ENCODE peak calls at places on chromosomes 7 and 10, in eight cellular contexts. One of them, this sample, is unnamed.
A peak's percentile ranks its signal among the peaks of the same experiment; 100 is the strongest.

GRCh38 chr7:77674878-77675277 is 21.4 kb upstream of the RSBN1L start:
- DNase-seq in smooth muscle cell of the brain vasculature: no peak
- DNase-seq in CD8-positive, alpha-beta memory T cell: no peak
- DNase-seq in cardiac muscle cell: peak; percentile 45
- DNase-seq in neural crest cell: no peak
- DNase-seq in posterior cingulate gyrus: no peak
- DNase-seq in mesothelial cell of epicardium: no peak
- DNase-seq in hippocampal formation: no peak
- DNase-seq in this sample: peak; percentile 58

GRCh38 chr10:130409346-130409745 is 273.2 kb downstream of the GLRX3 start:
- DNase-seq in smooth muscle cell of the brain vasculature: no peak
- DNase-seq in CD8-positive, alpha-beta memory T cell: no peak
- DNase-seq in cardiac muscle cell: no peak
- DNase-seq in neural crest cell: no peak
- DNase-seq in posterior cingulate gyrus: no peak
- DNase-seq in mesothelial cell of epicardium: no peak
- DNase-seq in hippocampal formation: no peak
- DNase-seq in this sample: no peak

GRCh38 chr7:142581341-142581740 is 167.9 kb upstream of the PRSS1 start:
- DNase-seq in smooth muscle cell of the brain vasculature: no peak
- DNase-seq in CD8-positive, alpha-beta memory T cell: no peak
- DNase-seq in cardiac muscle cell: no peak
- DNase-seq in neural crest cell: no peak
- DNase-seq in posterior cingulate gyrus: no peak
- DNase-seq in mesothelial cell of epicardium: no peak
- DNase-seq in hippocampal formation: no peak
- DNase-seq in this sample: peak; percentile 55

GRCh38 chr10:6083523-6084475 is 5.0 kb upstream of the RBM17 start:
- DNase-seq in smooth muscle cell of the brain vasculature: no peak
- DNase-seq in CD8-positive, alpha-beta memory T cell: no peak
- DNase-seq in cardiac muscle cell: peak; percentile 70
- DNase-seq in neural crest cell: no peak
- DNase-seq in posterior cingulate gyrus: no peak
- DNase-seq in mesothelial cell of epicardium: no peak
- DNase-seq in hippocampal formation: no peak
- DNase-seq in this sample: peak; percentile 73

GRCh38 chr7:47681241-47681810 is 99.4 kb upstream of the TNS3 start:
- DNase-seq in smooth muscle cell of the brain vasculature: no peak
- DNase-seq in CD8-positive, alpha-beta memory T cell: no peak
- DNase-seq in cardiac muscle cell: no peak
- DNase-seq in neural crest cell: no peak
- DNase-seq in posterior cingulate gyrus: no peak
- DNase-seq in mesothelial cell of epicardium: no peak
- DNase-seq in hippocampal formation: no peak
- DNase-seq in this sample: no peak

GRCh38 chr7:140441519-140441918 is 37.7 kb downstream of the RAB19 start:
- DNase-seq in smooth muscle cell of the brain vasculature: no peak
- DNase-seq in CD8-positive, alpha-beta memory T cell: no peak
- DNase-seq in cardiac muscle cell: no peak
- DNase-seq in neural crest cell: no peak
- DNase-seq in posterior cingulate gyrus: no peak
- DNase-seq in mesothelial cell of epicardium: no peak
- DNase-seq in hippocampal formation: no peak
- DNase-seq in this sample: no peak

GRCh38 chr10:67803588-67804394 is 34.2 kb downstream of the DNAJC12 start:
- DNase-seq in smooth muscle cell of the brain vasculature: no peak
- DNase-seq in CD8-positive, alpha-beta memory T cell: no peak
- DNase-seq in cardiac muscle cell: no peak
- DNase-seq in neural crest cell: no peak
- DNase-seq in posterior cingulate gyrus: no peak
- DNase-seq in mesothelial cell of epicardium: no peak
- DNase-seq in hippocampal formation: no peak
- DNase-seq in this sample: peak; percentile 25

GRCh38 chr7:64642046-64642445 is 23.9 kb upstream of the ZNF107 start:
- DNase-seq in smooth muscle cell of the brain vasculature: no peak
- DNase-seq in CD8-positive, alpha-beta memory T cell: no peak
- DNase-seq in cardiac muscle cell: no peak
- DNase-seq in neural crest cell: no peak
- DNase-seq in posterior cingulate gyrus: no peak
- DNase-seq in mesothelial cell of epicardium: no peak
- DNase-seq in hippocampal formation: no peak
- DNase-seq in this sample: no peak

GRCh38 chr7:117780832-117781231 is 92.4 kb downstream of the CTTNBP2 start:
- DNase-seq in smooth muscle cell of the brain vasculature: peak; percentile 41
- DNase-seq in CD8-positive, alpha-beta memory T cell: no peak
- DNase-seq in cardiac muscle cell: no peak
- DNase-seq in neural crest cell: no peak
- DNase-seq in posterior cingulate gyrus: no peak
- DNase-seq in mesothelial cell of epicardium: no peak
- DNase-seq in hippocampal formation: no peak
- DNase-seq in this sample: peak; percentile 32

GRCh38 chr10:107859065-107859464 is 694.6 kb upstream of the SORCS1 start:
- DNase-seq in smooth muscle cell of the brain vasculature: no peak
- DNase-seq in CD8-positive, alpha-beta memory T cell: no peak
- DNase-seq in cardiac muscle cell: no peak
- DNase-seq in neural crest cell: no peak
- DNase-seq in posterior cingulate gyrus: no peak
- DNase-seq in mesothelial cell of epicardium: no peak
- DNase-seq in hippocampal formation: no peak
- DNase-seq in this sample: no peak

GRCh38 chr7:156151082-156151481 is 338.8 kb upstream of the SHH start:
- DNase-seq in smooth muscle cell of the brain vasculature: no peak
- DNase-seq in CD8-positive, alpha-beta memory T cell: no peak
- DNase-seq in cardiac muscle cell: no peak
- DNase-seq in neural crest cell: no peak
- DNase-seq in posterior cingulate gyrus: no peak
- DNase-seq in mesothelial cell of epicardium: no peak
- DNase-seq in hippocampal formation: no peak
- DNase-seq in this sample: no peak

GRCh38 chr10:95290446-95290800 is 380 bp downstream of the PDLIM1 start:
- DNase-seq in smooth muscle cell of the brain vasculature: no peak
- DNase-seq in CD8-positive, alpha-beta memory T cell: no peak
- DNase-seq in cardiac muscle cell: no peak
- DNase-seq in neural crest cell: no peak
- DNase-seq in posterior cingulate gyrus: no peak
- DNase-seq in mesothelial cell of epicardium: no peak
- DNase-seq in hippocampal formation: no peak
- DNase-seq in this sample: no peak

GRCh38 chr10:1631282-1631681 is 106.0 kb downstream of the ADARB2 start:
- DNase-seq in smooth muscle cell of the brain vasculature: no peak
- DNase-seq in CD8-positive, alpha-beta memory T cell: no peak
- DNase-seq in cardiac muscle cell: no peak
- DNase-seq in neural crest cell: no peak
- DNase-seq in posterior cingulate gyrus: no peak
- DNase-seq in mesothelial cell of epicardium: no peak
- DNase-seq in hippocampal formation: no peak
- DNase-seq in this sample: no peak

GRCh38 chr7:94295805-94296204 is 98.9 kb upstream of the COL1A2 start:
- DNase-seq in smooth muscle cell of the brain vasculature: no peak
- DNase-seq in CD8-positive, alpha-beta memory T cell: no peak
- DNase-seq in cardiac muscle cell: peak; percentile 91
- DNase-seq in neural crest cell: no peak
- DNase-seq in posterior cingulate gyrus: no peak
- DNase-seq in mesothelial cell of epicardium: no peak
- DNase-seq in hippocampal formation: no peak
- DNase-seq in this sample: peak; percentile 85

GRCh38 chr7:2862831-2863361 is 18.8 kb upstream of the GNA12 start:
- DNase-seq in smooth muscle cell of the brain vasculature: no peak
- DNase-seq in CD8-positive, alpha-beta memory T cell: peak; percentile 21
- DNase-seq in cardiac muscle cell: peak; percentile 92
- DNase-seq in neural crest cell: no peak
- DNase-seq in posterior cingulate gyrus: no peak
- DNase-seq in mesothelial cell of epicardium: no peak
- DNase-seq in hippocampal formation: no peak
- DNase-seq in this sample: peak; percentile 91

GRCh38 chr10:52883996-52884871 is 111.7 kb upstream of the MBL2 start:
- DNase-seq in smooth muscle cell of the brain vasculature: no peak
- DNase-seq in CD8-positive, alpha-beta memory T cell: no peak
- DNase-seq in cardiac muscle cell: peak; percentile 82
- DNase-seq in neural crest cell: peak; percentile 58
- DNase-seq in posterior cingulate gyrus: no peak
- DNase-seq in mesothelial cell of epicardium: peak; percentile 72
- DNase-seq in hippocampal formation: peak; percentile 14
- DNase-seq in this sample: peak; percentile 59

GRCh38 chr7:20834656-20835055 is 48.0 kb upstream of the SP8 start:
- DNase-seq in smooth muscle cell of the brain vasculature: no peak
- DNase-seq in CD8-positive, alpha-beta memory T cell: no peak
- DNase-seq in cardiac muscle cell: no peak
- DNase-seq in neural crest cell: no peak
- DNase-seq in posterior cingulate gyrus: no peak
- DNase-seq in mesothelial cell of epicardium: no peak
- DNase-seq in hippocampal formation: no peak
- DNase-seq in this sample: no peak

GRCh38 chr10:15483215-15483970 is 112.3 kb upstream of the FAM171A1 start:
- DNase-seq in smooth muscle cell of the brain vasculature: no peak
- DNase-seq in CD8-positive, alpha-beta memory T cell: no peak
- DNase-seq in cardiac muscle cell: peak; percentile 39
- DNase-seq in neural crest cell: no peak
- DNase-seq in posterior cingulate gyrus: no peak
- DNase-seq in mesothelial cell of epicardium: no peak
- DNase-seq in hippocampal formation: no peak
- DNase-seq in this sample: no peak

GRCh38 chr7:23062452-23062851 is 43.1 kb upstream of the KLHL7 start:
- DNase-seq in smooth muscle cell of the brain vasculature: no peak
- DNase-seq in CD8-positive, alpha-beta memory T cell: no peak
- DNase-seq in cardiac muscle cell: peak; percentile 67
- DNase-seq in neural crest cell: no peak
- DNase-seq in posterior cingulate gyrus: no peak
- DNase-seq in mesothelial cell of epicardium: no peak
- DNase-seq in hippocampal formation: no peak
- DNase-seq in this sample: peak; percentile 29

GRCh38 chr7:155365146-155365874 is 67.6 kb downstream of the INSIG1 start:
- DNase-seq in smooth muscle cell of the brain vasculature: no peak
- DNase-seq in CD8-positive, alpha-beta memory T cell: no peak
- DNase-seq in cardiac muscle cell: no peak
- DNase-seq in neural crest cell: no peak
- DNase-seq in posterior cingulate gyrus: no peak
- DNase-seq in mesothelial cell of epicardium: no peak
- DNase-seq in hippocampal formation: no peak
- DNase-seq in this sample: no peak

GRCh38 chr7:37526623-37527022 is 78.0 kb upstream of the ELMO1 start:
- DNase-seq in smooth muscle cell of the brain vasculature: no peak
- DNase-seq in CD8-positive, alpha-beta memory T cell: no peak
- DNase-seq in cardiac muscle cell: no peak
- DNase-seq in neural crest cell: no peak
- DNase-seq in posterior cingulate gyrus: no peak
- DNase-seq in mesothelial cell of epicardium: no peak
- DNase-seq in hippocampal formation: no peak
- DNase-seq in this sample: no peak

GRCh38 chr7:129665013-129665401 is 53.5 kb downstream of the NRF1 start:
- DNase-seq in smooth muscle cell of the brain vasculature: peak; percentile 88
- DNase-seq in CD8-positive, alpha-beta memory T cell: no peak
- DNase-seq in cardiac muscle cell: peak; percentile 96
- DNase-seq in neural crest cell: no peak
- DNase-seq in posterior cingulate gyrus: no peak
- DNase-seq in mesothelial cell of epicardium: no peak
- DNase-seq in hippocampal formation: no peak
- DNase-seq in this sample: peak; percentile 99

GRCh38 chr10:11148638-11149037 is 131.0 kb downstream of the CELF2 start:
- DNase-seq in smooth muscle cell of the brain vasculature: no peak
- DNase-seq in CD8-positive, alpha-beta memory T cell: no peak
- DNase-seq in cardiac muscle cell: no peak
- DNase-seq in neural crest cell: no peak
- DNase-seq in posterior cingulate gyrus: no peak
- DNase-seq in mesothelial cell of epicardium: no peak
- DNase-seq in hippocampal formation: no peak
- DNase-seq in this sample: no peak

GRCh38 chr10:82668266-82668665 is 793.3 kb downstream of the NRG3 start:
- DNase-seq in smooth muscle cell of the brain vasculature: no peak
- DNase-seq in CD8-positive, alpha-beta memory T cell: no peak
- DNase-seq in cardiac muscle cell: peak; percentile 17
- DNase-seq in neural crest cell: no peak
- DNase-seq in posterior cingulate gyrus: no peak
- DNase-seq in mesothelial cell of epicardium: no peak
- DNase-seq in hippocampal formation: no peak
- DNase-seq in this sample: no peak

GRCh38 chr10:33735463-33735862 is 401.0 kb upstream of the NRP1 start:
- DNase-seq in smooth muscle cell of the brain vasculature: no peak
- DNase-seq in CD8-positive, alpha-beta memory T cell: no peak
- DNase-seq in cardiac muscle cell: no peak
- DNase-seq in neural crest cell: no peak
- DNase-seq in posterior cingulate gyrus: no peak
- DNase-seq in mesothelial cell of epicardium: no peak
- DNase-seq in hippocampal formation: no peak
- DNase-seq in this sample: peak; percentile 32

GRCh38 chr7:28389504-28390385 is 22.6 kb upstream of the CREB5 start:
- DNase-seq in smooth muscle cell of the brain vasculature: no peak
- DNase-seq in CD8-positive, alpha-beta memory T cell: no peak
- DNase-seq in cardiac muscle cell: peak; percentile 77
- DNase-seq in neural crest cell: no peak
- DNase-seq in posterior cingulate gyrus: no peak
- DNase-seq in mesothelial cell of epicardium: no peak
- DNase-seq in hippocampal formation: peak; percentile 17
- DNase-seq in this sample: peak; percentile 65

GRCh38 chr7:114929570-114929969 is 7.7 kb downstream of the MDFIC start:
- DNase-seq in smooth muscle cell of the brain vasculature: no peak
- DNase-seq in CD8-positive, alpha-beta memory T cell: no peak
- DNase-seq in cardiac muscle cell: no peak
- DNase-seq in neural crest cell: no peak
- DNase-seq in posterior cingulate gyrus: no peak
- DNase-seq in mesothelial cell of epicardium: no peak
- DNase-seq in hippocampal formation: no peak
- DNase-seq in this sample: no peak

GRCh38 chr10:95430231-95430951 is 130.8 kb downstream of the SORBS1 start:
- DNase-seq in smooth muscle cell of the brain vasculature: peak; percentile 18
- DNase-seq in CD8-positive, alpha-beta memory T cell: peak; percentile 10
- DNase-seq in cardiac muscle cell: peak; percentile 74
- DNase-seq in neural crest cell: peak; percentile 28
- DNase-seq in posterior cingulate gyrus: no peak
- DNase-seq in mesothelial cell of epicardium: peak; percentile 56
- DNase-seq in hippocampal formation: peak; percentile 27
- DNase-seq in this sample: peak; percentile 40